ENCODE peak calls at places on chromosome 15, in seven cellular contexts. A is K562, V is SK-N-SH, B is HCT116, H is HepG2, K is H1, L is GM12878. Z is an unnamed sample. For H3K27me3, the result is how much of the 10 kb centered on the place peaks cover.

GRCh38 chr15:55515991-55516776 is 8.2 kb upstream of the DNAAF4 start:
- DNase-seq in A (no peak), V (no peak), B (no peak), H (no peak), K (no peak), L (no peak), Z (no peak)

GRCh38 chr15:90232941-90233700 is 620 bp downstream of the CIB1 start:
- DNase-seq in A (peak), V (peak), B (no peak), H (peak), K (peak), L (no peak), Z (no peak)

GRCh38 chr15:56017920-56018319 is 24.5 kb upstream of the NEDD4 start:
- DNase-seq in A (no peak), V (no peak), B (no peak), H (peak), K (no peak), L (no peak), Z (no peak)

GRCh38 chr15:67173786-67174185 is 80.7 kb downstream of the AAGAB start:
- DNase-seq in A (no peak), V (no peak), B (no peak), H (no peak), K (no peak), L (no peak), Z (no peak)

GRCh38 chr15:32029409-32029861 is 880 bp upstream of the CHRNA7 start:
- DNase-seq in A (no peak), V (peak), B (no peak), H (no peak), K (peak), L (no peak), Z (no peak)

GRCh38 chr15:75229191-75230015 is 27.7 kb downstream of the C15orf39 start:
- DNase-seq in A (no peak), V (no peak), B (no peak), H (no peak), K (no peak), L (no peak), Z (no peak)

GRCh38 chr15:65286069-65286703 is 497 bp downstream of the PARP16 start:
- DNase-seq in A (no peak), V (no peak), B (no peak), H (peak), K (peak), L (no peak), Z (no peak)

GRCh38 chr15:101056366-101057334 is 137.5 kb downstream of the LRRK1 start:
- DNase-seq in A (no peak), V (peak), B (no peak), H (peak), K (peak), L (no peak), Z (no peak)

GRCh38 chr15:78156653-78157052 is 7.5 kb downstream of the IDH3A start:
- DNase-seq in A (no peak), V (no peak), B (no peak), H (no peak), K (no peak), L (no peak), Z (no peak)

GRCh38 chr15:67917636-67918035 is 77.8 kb upstream of the RNU6-1 start:
- DNase-seq in A (no peak), V (no peak), B (no peak), H (no peak), K (no peak), L (no peak), Z (no peak)

GRCh38 chr15:89408512-89409183 is 74.0 kb upstream of the POLG start:
- DNase-seq in A (no peak), V (no peak), B (no peak), H (no peak), K (no peak), L (no peak), Z (no peak)

GRCh38 chr15:48072941-48073340 is 47.8 kb upstream of the SLC24A5 start:
- DNase-seq in A (no peak), V (no peak), B (no peak), H (no peak), K (no peak), L (no peak), Z (no peak)

GRCh38 chr15:40238927-40239591 is at the start of gene PAK6:
- DNase-seq in A (peak), V (peak), B (peak), H (no peak), K (peak), L (no peak), Z (no peak)

GRCh38 chr15:82045179-82045891 is 483 bp downstream of the MEX3B start:
- DNase-seq in A (no peak), V (peak), B (no peak), H (no peak), K (peak), L (no peak), Z (no peak)

GRCh38 chr15:78364233-78364632 is 24.1 kb downstream of the CRABP1 start:
- DNase-seq in A (no peak), V (peak), B (no peak), H (no peak), K (no peak), L (no peak), Z (no peak)

GRCh38 chr15:40763801-40764765 is at the start of gene GCHFR:
- DNase-seq in A (peak), V (peak), B (no peak), H (peak), K (peak), L (no peak), Z (no peak)

GRCh38 chr15:96333194-96334016 is 2.9 kb downstream of the NR2F2 start:
- DNase-seq in A (no peak), V (peak), B (no peak), H (no peak), K (peak), L (no peak), Z (no peak)

GRCh38 chr15:46502668-46503067 is 867.8 kb downstream of the SQOR start:
- DNase-seq in A (no peak), V (no peak), B (no peak), H (peak), K (no peak), L (no peak), Z (no peak)

GRCh38 chr15:63833246-63833696 is 477 bp downstream of the HERC1 start:
- DNase-seq in A (peak), V (peak), B (no peak), H (no peak), K (peak), L (no peak), Z (no peak)

GRCh38 chr15:90931737-90932659 is at the start of gene HDDC3:
- DNase-seq in A (peak), V (peak), B (peak), H (peak), K (peak), L (peak), Z (no peak)

GRCh38 chr15:88450125-88450798 is 16.9 kb downstream of the MRPL46 start:
- DNase-seq in A (peak), V (peak), B (peak), H (peak), K (peak), L (no peak), Z (peak)

GRCh38 chr15:77552066-77552465 is 80.6 kb downstream of the LINGO1 start:
- DNase-seq in A (no peak), V (no peak), B (no peak), H (no peak), K (no peak), L (no peak), Z (no peak)

GRCh38 chr15:39860871-39861270 is 59.2 kb downstream of the GPR176 start:
- DNase-seq in A (no peak), V (no peak), B (no peak), H (no peak), K (no peak), L (no peak), Z (no peak)

GRCh38 chr15:40793216-40793989 is 13.5 kb upstream of the ZFYVE19 start:
- DNase-seq in A (no peak), V (no peak), B (peak), H (peak), K (no peak), L (no peak), Z (peak)

GRCh38 chr15:35499723-35500122 is 46.2 kb downstream of the DPH6 start:
- DNase-seq in A (no peak), V (no peak), B (no peak), H (no peak), K (no peak), L (no peak), Z (no peak)

GRCh38 chr15:50797926-50798325 is 32.4 kb upstream of the SPPL2A start:
- DNase-seq in A (no peak), V (no peak), B (no peak), H (no peak), K (peak), L (no peak), Z (no peak)

GRCh38 chr15:43085921-43086320 is 19.9 kb downstream of the UBR1 start:
- DNase-seq in A (no peak), V (no peak), B (no peak), H (no peak), K (no peak), L (no peak), Z (no peak)

GRCh38 chr15:65792130-65792987 is at the start of gene DENND4A:
- DNase-seq in A (peak), V (peak), B (peak), H (peak), K (peak), L (peak), Z (peak)

GRCh38 chr15:49734831-49735508 is 114.1 kb downstream of the DTWD1 start:
- DNase-seq in A (no peak), V (no peak), B (no peak), H (no peak), K (no peak), L (no peak), Z (no peak)

GRCh38 chr15:87527416-87527815 is 729.1 kb downstream of the NTRK3 start:
- DNase-seq in A (no peak), V (no peak), B (no peak), H (no peak), K (no peak), L (no peak), Z (no peak)

GRCh38 chr15:75869446-75869845 is 26.2 kb downstream of the UBE2Q2 start:
- DNase-seq in A (no peak), V (no peak), B (no peak), H (no peak), K (no peak), L (no peak), Z (no peak)

GRCh38 chr15:64149424-64150235 is 1.9 kb upstream of the SNX22 start:
- DNase-seq in A (peak), V (no peak), B (no peak), H (no peak), K (no peak), L (no peak), Z (no peak)

GRCh38 chr15:37107754-37108724 is 7.7 kb upstream of the MEIS2 start:
- DNase-seq in A (no peak), V (peak), B (no peak), H (no peak), K (no peak), L (no peak), Z (no peak)

GRCh38 chr15:57866149-57866736 is 159.7 kb downstream of the POLR2M start:
- DNase-seq in A (peak), V (peak), B (peak), H (peak), K (peak), L (no peak), Z (no peak)

GRCh38 chr15:40108061-40108854 is 421 bp downstream of the BMF start:
- DNase-seq in A (no peak), V (peak), B (no peak), H (no peak), K (no peak), L (no peak), Z (no peak)

GRCh38 chr15:41832875-41833274 is 5.0 kb downstream of the JMJD7 start:
- DNase-seq in A (no peak), V (no peak), B (no peak), H (no peak), K (no peak), L (no peak), Z (no peak)

GRCh38 chr15:63203451-63204090 is 14.2 kb downstream of the RAB8B start:
- DNase-seq in A (peak), V (no peak), B (no peak), H (no peak), K (no peak), L (no peak), Z (no peak)

GRCh38 chr15:22949074-22949547 is 31.1 kb downstream of the CYFIP1 start:
- DNase-seq in A (peak), V (peak), B (no peak), H (no peak), K (peak), L (no peak), Z (no peak)

GRCh38 chr15:22952826-22953579 is 27.2 kb downstream of the CYFIP1 start:
- DNase-seq in A (no peak), V (no peak), B (no peak), H (peak), K (peak), L (no peak), Z (no peak)

GRCh38 chr15:22950211-22950990 is 29.8 kb downstream of the CYFIP1 start:
- DNase-seq in A (no peak), V (no peak), B (no peak), H (no peak), K (no peak), L (no peak), Z (no peak)

GRCh38 chr15:22951031-22951380 is 29.2 kb downstream of the CYFIP1 start:
- DNase-seq in A (no peak), V (no peak), B (no peak), H (no peak), K (no peak), L (no peak), Z (no peak)

DNA sequence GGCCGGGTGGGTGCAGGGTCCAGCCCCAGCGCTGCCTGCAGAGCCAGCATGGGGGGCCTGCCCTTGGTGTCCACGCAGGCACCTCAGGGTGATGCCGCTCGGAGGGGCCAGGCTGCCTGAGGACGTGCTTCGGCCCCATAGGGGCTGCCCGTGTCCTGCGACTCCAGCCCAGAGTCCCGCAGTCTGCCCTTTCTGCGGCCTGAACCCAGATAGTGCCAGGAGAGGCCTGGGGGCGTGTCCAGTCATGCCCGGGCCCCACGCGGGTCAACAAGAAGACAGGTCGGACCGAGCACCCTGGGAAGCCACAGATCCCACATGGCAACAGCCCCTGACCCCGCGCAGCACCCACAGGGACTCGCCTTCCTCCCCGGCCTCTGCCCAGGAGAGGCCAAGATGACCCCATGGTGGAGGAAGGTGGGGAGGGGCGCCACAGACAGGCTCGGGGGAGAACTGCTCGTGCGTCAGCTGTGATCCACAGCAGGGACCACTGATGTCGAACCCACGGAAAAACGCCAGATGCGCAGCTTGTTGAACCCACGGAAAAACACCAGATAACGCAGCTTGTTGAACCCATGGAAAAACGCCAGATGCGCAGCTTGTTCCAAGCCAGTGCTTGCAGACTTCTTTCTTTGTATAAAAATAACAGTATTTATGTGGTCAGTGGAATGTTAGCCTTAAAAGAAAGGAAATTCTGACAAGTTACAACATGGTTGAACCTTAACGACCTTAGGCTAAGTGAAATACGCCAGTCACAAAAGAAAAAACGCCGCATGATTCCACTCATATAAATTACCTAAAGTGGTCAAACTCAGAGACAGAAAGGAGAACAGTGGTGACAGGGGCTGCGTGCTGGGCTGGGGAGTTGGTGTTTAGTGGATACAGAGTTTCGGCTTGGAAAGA is 28.5 kb downstream of the CYFIP1 start:
- DNase-seq in A (no peak), V (no peak), B (no peak), H (no peak), K (no peak), L (no peak), Z (no peak)
- TF ChIP-seq SIN3A in A (no peak), V (no peak), B (no peak), H (no peak), K (no peak), L (no peak), Z (no peak)

GRCh38 chr15:99424978-99425665 is 140.7 kb upstream of the MEF2A start:
- DNase-seq in A (no peak), V (peak), B (no peak), H (peak), K (no peak), L (no peak), Z (no peak)
- H3K4me3 ChIP-seq in A (no peak), V (no peak), B (no peak), H (no peak), K (no peak), L (no peak), Z (no peak)

GRCh38 chr15:60009581-60010379 is 5.7 kb downstream of the FOXB1 start:
- DNase-seq in A (no peak), V (no peak), B (no peak), H (no peak), K (no peak), L (no peak), Z (no peak)
- H3K27me3 ChIP-seq in A (under half), V (half or more), B (half or more), H (under half), K (under half), L (under half), Z (under half)

DNA sequence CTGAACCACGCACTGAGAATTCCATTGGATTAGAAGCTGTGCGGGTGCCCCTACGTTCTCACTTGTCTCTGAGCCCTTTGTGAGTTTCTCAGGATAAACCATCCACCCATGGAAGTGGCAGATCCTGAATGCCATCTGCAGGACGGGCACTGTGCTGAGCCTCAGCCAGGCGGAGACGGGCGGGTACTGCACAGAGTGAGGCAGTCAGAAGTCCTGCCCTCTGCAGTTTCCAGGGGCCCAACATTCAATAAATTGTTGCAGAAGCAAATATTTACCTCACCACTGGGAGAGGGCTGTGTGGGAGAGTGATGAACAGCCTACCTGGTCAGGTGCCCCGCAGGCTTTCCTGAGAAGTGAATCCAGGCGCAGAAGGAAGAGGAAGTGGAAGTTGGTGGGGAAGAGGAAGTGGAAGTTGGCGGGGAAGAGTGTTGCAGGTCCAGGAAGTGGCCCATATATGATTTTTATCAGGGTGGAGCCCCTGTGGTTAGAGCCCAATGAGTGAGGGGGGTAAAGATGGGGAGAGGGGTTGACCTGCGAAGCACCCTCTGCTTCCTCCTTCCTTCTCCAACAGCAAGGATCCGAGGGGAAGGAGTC is 100.8 kb downstream of the SLCO3A1 start:
- DNase-seq in A (no peak), V (no peak), B (no peak), H (no peak), K (no peak), L (no peak), Z (no peak)
- TF ChIP-seq SIN3A in A (no peak), V (no peak), B (no peak), H (no peak), K (no peak), L (no peak), Z (no peak)

Z was measured in Panc1.